ENCODE peak calls at places on chromosomes 4 and X, in seven cellular contexts. One of them, this sample, is unnamed.

GRCh38 chr4:4640692-4641091 is 98.8 kb upstream of the STX18 start:
- DNase-seq in non-pigmented ciliary epithelial cell: no peak
- DNase-seq in right atrium auricular region: no peak
- DNase-seq in NCI-H2171 treated with DMSO at 0.1 percent for 48 hours: no peak
- DNase-seq in T follicular helper cell: no peak
- DNase-seq in psoas muscle: no peak
- DNase-seq in RPMI8226: no peak
- DNase-seq in this sample: no peak

GRCh38 chr4:3451956-3452355 is 10.2 kb downstream of the HGFAC start:
- DNase-seq in non-pigmented ciliary epithelial cell: peak
- DNase-seq in right atrium auricular region: no peak
- DNase-seq in NCI-H2171 treated with DMSO at 0.1 percent for 48 hours: no peak
- DNase-seq in T follicular helper cell: no peak
- DNase-seq in psoas muscle: no peak
- DNase-seq in RPMI8226: no peak
- DNase-seq in this sample: no peak

GRCh38 chr4:80989921-80990544 is 40.5 kb upstream of the BMP3 start:
- DNase-seq in non-pigmented ciliary epithelial cell: peak
- DNase-seq in right atrium auricular region: no peak
- DNase-seq in NCI-H2171 treated with DMSO at 0.1 percent for 48 hours: peak
- DNase-seq in T follicular helper cell: no peak
- DNase-seq in psoas muscle: no peak
- DNase-seq in RPMI8226: peak
- DNase-seq in this sample: no peak

GRCh38 chr4:64121803-64122202 is 287.4 kb downstream of the TECRL start:
- DNase-seq in non-pigmented ciliary epithelial cell: no peak
- DNase-seq in right atrium auricular region: no peak
- DNase-seq in NCI-H2171 treated with DMSO at 0.1 percent for 48 hours: no peak
- DNase-seq in T follicular helper cell: no peak
- DNase-seq in psoas muscle: no peak
- DNase-seq in RPMI8226: no peak
- DNase-seq in this sample: no peak

GRCh38 chr4:61817071-61817470 is 616.9 kb downstream of the ADGRL3 start:
- DNase-seq in non-pigmented ciliary epithelial cell: no peak
- DNase-seq in right atrium auricular region: no peak
- DNase-seq in NCI-H2171 treated with DMSO at 0.1 percent for 48 hours: no peak
- DNase-seq in T follicular helper cell: no peak
- DNase-seq in psoas muscle: no peak
- DNase-seq in RPMI8226: no peak
- DNase-seq in this sample: no peak

GRCh38 chr4:22410645-22411247 is 105.1 kb downstream of the ADGRA3 start:
- DNase-seq in non-pigmented ciliary epithelial cell: no peak
- DNase-seq in right atrium auricular region: no peak
- DNase-seq in NCI-H2171 treated with DMSO at 0.1 percent for 48 hours: peak
- DNase-seq in T follicular helper cell: no peak
- DNase-seq in psoas muscle: no peak
- DNase-seq in RPMI8226: no peak
- DNase-seq in this sample: no peak

GRCh38 chr4:143184217-143184502 is 557 bp upstream of the USP38 start:
- DNase-seq in non-pigmented ciliary epithelial cell: no peak
- DNase-seq in right atrium auricular region: no peak
- DNase-seq in NCI-H2171 treated with DMSO at 0.1 percent for 48 hours: no peak
- DNase-seq in T follicular helper cell: no peak
- DNase-seq in psoas muscle: no peak
- DNase-seq in RPMI8226: no peak
- DNase-seq in this sample: no peak

GRCh38 chr4:101418055-101418454 is 70.7 kb upstream of the PPP3CA start:
- DNase-seq in non-pigmented ciliary epithelial cell: no peak
- DNase-seq in right atrium auricular region: no peak
- DNase-seq in NCI-H2171 treated with DMSO at 0.1 percent for 48 hours: no peak
- DNase-seq in T follicular helper cell: peak
- DNase-seq in psoas muscle: no peak
- DNase-seq in RPMI8226: peak
- DNase-seq in this sample: no peak

GRCh38 chr4:4590496-4590895 is 48.6 kb upstream of the STX18 start:
- DNase-seq in non-pigmented ciliary epithelial cell: no peak
- DNase-seq in right atrium auricular region: no peak
- DNase-seq in NCI-H2171 treated with DMSO at 0.1 percent for 48 hours: no peak
- DNase-seq in T follicular helper cell: no peak
- DNase-seq in psoas muscle: no peak
- DNase-seq in RPMI8226: no peak
- DNase-seq in this sample: no peak

GRCh38 chr4:128229458-128229805 is 58.2 kb downstream of the PGRMC2 start:
- DNase-seq in non-pigmented ciliary epithelial cell: no peak
- DNase-seq in right atrium auricular region: no peak
- DNase-seq in NCI-H2171 treated with DMSO at 0.1 percent for 48 hours: peak
- DNase-seq in T follicular helper cell: no peak
- DNase-seq in psoas muscle: no peak
- DNase-seq in RPMI8226: no peak
- DNase-seq in this sample: no peak

GRCh38 chr4:181822005-181822375 is 421.2 kb upstream of the TENM3 start:
- DNase-seq in non-pigmented ciliary epithelial cell: peak
- DNase-seq in right atrium auricular region: no peak
- DNase-seq in NCI-H2171 treated with DMSO at 0.1 percent for 48 hours: no peak
- DNase-seq in T follicular helper cell: no peak
- DNase-seq in psoas muscle: no peak
- DNase-seq in RPMI8226: peak
- DNase-seq in this sample: no peak

GRCh38 chr4:97496298-97496873 is 646.9 kb downstream of the STPG2 start:
- DNase-seq in non-pigmented ciliary epithelial cell: no peak
- DNase-seq in right atrium auricular region: no peak
- DNase-seq in NCI-H2171 treated with DMSO at 0.1 percent for 48 hours: no peak
- DNase-seq in T follicular helper cell: no peak
- DNase-seq in psoas muscle: no peak
- DNase-seq in RPMI8226: no peak
- DNase-seq in this sample: no peak

GRCh38 chrX:107559506-107559905 is 68.8 kb upstream of the PRPS1 start:
- DNase-seq in non-pigmented ciliary epithelial cell: no peak
- DNase-seq in right atrium auricular region: no peak
- DNase-seq in NCI-H2171 treated with DMSO at 0.1 percent for 48 hours: no peak
- DNase-seq in T follicular helper cell: no peak
- DNase-seq in psoas muscle: no peak
- DNase-seq in RPMI8226: no peak
- DNase-seq in this sample: no peak

GRCh38 chr4:41079871-41080565 is 134.3 kb downstream of the APBB2 start:
- DNase-seq in non-pigmented ciliary epithelial cell: no peak
- DNase-seq in right atrium auricular region: no peak
- DNase-seq in NCI-H2171 treated with DMSO at 0.1 percent for 48 hours: no peak
- DNase-seq in T follicular helper cell: no peak
- DNase-seq in psoas muscle: no peak
- DNase-seq in RPMI8226: peak
- DNase-seq in this sample: no peak

GRCh38 chr4:24321151-24321550 is 263.2 kb downstream of the DHX15 start:
- DNase-seq in non-pigmented ciliary epithelial cell: peak
- DNase-seq in right atrium auricular region: no peak
- DNase-seq in NCI-H2171 treated with DMSO at 0.1 percent for 48 hours: no peak
- DNase-seq in T follicular helper cell: no peak
- DNase-seq in psoas muscle: no peak
- DNase-seq in RPMI8226: no peak
- DNase-seq in this sample: no peak

GRCh38 chr4:88610771-88611170 is 18.5 kb downstream of the HERC3 start:
- DNase-seq in non-pigmented ciliary epithelial cell: no peak
- DNase-seq in right atrium auricular region: peak
- DNase-seq in NCI-H2171 treated with DMSO at 0.1 percent for 48 hours: no peak
- DNase-seq in T follicular helper cell: no peak
- DNase-seq in psoas muscle: peak
- DNase-seq in RPMI8226: no peak
- DNase-seq in this sample: peak

GRCh38 chrX:74162199-74162598 is 141.8 kb upstream of the ZCCHC13 start:
- DNase-seq in non-pigmented ciliary epithelial cell: no peak
- DNase-seq in right atrium auricular region: no peak
- DNase-seq in NCI-H2171 treated with DMSO at 0.1 percent for 48 hours: no peak
- DNase-seq in T follicular helper cell: no peak
- DNase-seq in psoas muscle: no peak
- DNase-seq in RPMI8226: no peak
- DNase-seq in this sample: no peak

GRCh38 chr4:5707366-5708133 is 809 bp downstream of the EVC2 start:
- DNase-seq in non-pigmented ciliary epithelial cell: no peak
- DNase-seq in right atrium auricular region: no peak
- DNase-seq in NCI-H2171 treated with DMSO at 0.1 percent for 48 hours: no peak
- DNase-seq in T follicular helper cell: no peak
- DNase-seq in psoas muscle: no peak
- DNase-seq in RPMI8226: no peak
- DNase-seq in this sample: no peak

GRCh38 chrX:11273544-11273943 is 19.7 kb upstream of the AMELX start:
- DNase-seq in non-pigmented ciliary epithelial cell: no peak
- DNase-seq in right atrium auricular region: no peak
- DNase-seq in NCI-H2171 treated with DMSO at 0.1 percent for 48 hours: no peak
- DNase-seq in T follicular helper cell: no peak
- DNase-seq in psoas muscle: no peak
- DNase-seq in RPMI8226: no peak
- DNase-seq in this sample: no peak

GRCh38 chr4:147853706-147854105 is 121.8 kb downstream of the ARHGAP10 start:
- DNase-seq in non-pigmented ciliary epithelial cell: no peak
- DNase-seq in right atrium auricular region: no peak
- DNase-seq in NCI-H2171 treated with DMSO at 0.1 percent for 48 hours: no peak
- DNase-seq in T follicular helper cell: no peak
- DNase-seq in psoas muscle: no peak
- DNase-seq in RPMI8226: no peak
- DNase-seq in this sample: no peak